ENCODE peak calls at places on chromosomes 1 and 21, in eight cellular contexts. A is CD4-positive, alpha-beta T cell; E is omental fat pad; P is astrocyte of the spinal cord; S is fibroblast of the aortic adventitia; T is WERI-Rb-1; G is endothelial cell; L is stomach. U is an unnamed sample.
A peak's percentile ranks its signal among the peaks of the same experiment; 100 is the strongest.

GRCh38 chr1:193355179-193355578 is 168.8 kb upstream of the B3GALT2 start:
- DNase-seq in T (no peak), G (no peak), S (peak; percentile 15), L (no peak), A (no peak), P (no peak), E (no peak), U (no peak)

GRCh38 chr1:162070825-162071224 is 1.3 kb downstream of the NOS1AP start:
- DNase-seq in E (no peak), G (no peak), T (peak; percentile 35), P (no peak), A (no peak), L (no peak), S (no peak), U (no peak)

GRCh38 chr1:244971524-244972216 is 107.3 kb upstream of the HNRNPU start:
- DNase-seq in P (peak; percentile 4), S (peak; percentile 4), T (no peak), E (no peak), L (no peak), G (no peak), A (no peak), U (no peak)

GRCh38 chr21:38777521-38777920 is 28.2 kb upstream of the ETS2 start:
- DNase-seq in A (no peak), G (no peak), T (no peak), E (no peak), L (no peak), P (no peak), S (no peak), U (no peak)

GRCh38 chr1:100794719-100795645 is 75.4 kb downstream of the VCAM1 start:
- DNase-seq in T (no peak), S (peak; percentile 55), L (no peak), A (no peak), G (no peak), E (no peak), P (peak; percentile 86), U (no peak)

GRCh38 chr21:29571949-29572348 is 273.2 kb downstream of the BACH1 start:
- DNase-seq in P (no peak), T (peak; percentile 86), S (no peak), A (no peak), L (no peak), G (no peak), E (no peak), U (no peak)

GRCh38 chr1:82099170-82099569 is 298.4 kb downstream of the ADGRL2 start:
- DNase-seq in G (no peak), S (peak; percentile 25), L (no peak), P (no peak), E (no peak), A (no peak), T (no peak), U (no peak)

GRCh38 chr1:93221913-93222312 is 41.4 kb downstream of the CCDC18 start:
- DNase-seq in T (peak; percentile 29), E (no peak), P (no peak), S (no peak), A (no peak), G (no peak), L (no peak), U (no peak)

GRCh38 chr1:60222492-60223369 is 149.2 kb upstream of the C1orf87 start:
- DNase-seq in A (no peak), L (no peak), S (no peak), P (no peak), G (no peak), E (no peak), T (no peak), U (no peak)

GRCh38 chr1:84504580-84505021 is 1.6 kb upstream of the SPATA1 start:
- DNase-seq in S (peak; percentile 75), E (no peak), T (no peak), G (no peak), L (no peak), P (peak; percentile 79), A (no peak), U (no peak)

GRCh38 chr1:201085902-201086735 is 26.1 kb downstream of the CACNA1S start:
- DNase-seq in G (peak; percentile 55), A (peak; percentile 25), L (peak; percentile 78), E (no peak), T (peak; percentile 96), S (peak; percentile 41), P (peak; percentile 25), U (peak; percentile 77)

GRCh38 chr1:220511785-220512184 is 16.2 kb upstream of the MARK1 start:
- DNase-seq in T (peak; percentile 27), L (no peak), A (no peak), S (no peak), E (no peak), G (peak; percentile 30), P (no peak), U (no peak)
- TF ChIP-seq CTCF in T (peak; percentile 53), L (no peak), A (no peak), S (no peak), E (no peak), G (peak; percentile 31), P (no peak), U (no peak)

GRCh38 chr1:209689484-209689883 is 14.3 kb downstream of the G0S2 start:
- DNase-seq in P (no peak), A (no peak), T (no peak), L (peak; percentile 44), E (no peak), S (peak; percentile 41), G (no peak), U (no peak)

GRCh38 chr1:209688746-209689234 is 13.6 kb downstream of the G0S2 start:
- DNase-seq in L (no peak), G (no peak), P (peak; percentile 56), E (no peak), A (no peak), T (no peak), S (peak; percentile 90), U (no peak)

GRCh38 chr1:209692296-209692695 is 12.3 kb upstream of the HSD11B1 start:
- DNase-seq in L (no peak), G (no peak), A (no peak), P (no peak), S (no peak), T (no peak), E (no peak), U (no peak)

GRCh38 chr1:209696673-209697072 is 8.0 kb upstream of the HSD11B1 start:
- DNase-seq in L (no peak), G (no peak), E (no peak), A (no peak), S (no peak), T (no peak), P (no peak), U (no peak)

DNA sequence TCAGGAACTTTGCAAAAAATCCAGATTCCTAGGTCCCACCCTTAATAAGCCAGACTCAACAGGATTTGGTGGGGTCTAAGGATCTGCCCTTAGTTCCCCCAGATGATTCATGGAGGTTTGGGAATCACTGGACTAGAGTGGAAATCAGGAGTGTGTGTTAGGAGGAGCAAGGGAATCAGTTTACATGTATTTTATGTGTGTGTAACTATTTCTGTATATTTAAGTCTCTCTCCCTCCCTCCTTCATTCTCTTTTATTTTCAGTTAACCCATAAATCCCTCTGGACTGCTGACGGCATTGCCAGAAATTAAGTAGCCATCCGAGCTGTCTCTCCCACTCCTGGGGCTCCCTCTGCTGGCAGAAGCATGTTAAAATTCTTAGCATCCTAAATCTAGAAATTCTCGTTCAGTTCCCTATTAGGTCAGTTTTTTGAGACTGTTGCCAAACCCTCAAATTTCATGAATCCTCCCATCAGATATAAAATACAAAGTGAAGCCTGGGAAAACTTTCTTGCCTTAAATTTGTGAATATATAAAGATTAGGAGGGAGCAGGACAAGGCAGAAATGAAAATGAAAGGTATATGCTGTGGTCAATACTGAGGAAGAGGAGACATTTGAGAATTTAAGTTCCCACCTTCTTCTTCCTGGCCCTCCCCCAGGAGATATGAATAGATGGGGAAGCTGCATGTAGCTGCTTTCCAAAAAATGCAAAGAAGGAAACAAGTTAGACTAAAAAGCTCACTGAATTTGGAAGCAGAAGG is 11.7 kb upstream of the HSD11B1 start:
- DNase-seq in T (peak; percentile 62), G (peak; percentile 80), L (peak; percentile 73), E (peak; percentile 51), S (peak; percentile 93), A (peak; percentile 51), P (peak; percentile 82), U (peak; percentile 71)
- TF ChIP-seq CTCF in T (peak; percentile 64), G (peak; percentile 79), L (peak; percentile 66), E (peak; percentile 22), S (peak; percentile 84), A (peak; percentile 85), P (peak; percentile 78), U (peak; percentile 63)

GRCh38 chr1:156439771-156440183 is 60.8 kb downstream of the MEF2D start:
- DNase-seq in S (no peak), P (no peak), L (no peak), G (no peak), T (peak; percentile 61), A (no peak), E (no peak), U (no peak)

GRCh38 chr1:156448134-156448967 is 52.2 kb downstream of the MEF2D start:
- DNase-seq in A (no peak), P (no peak), T (no peak), G (no peak), S (no peak), L (no peak), E (no peak), U (no peak)

GRCh38 chr1:156440689-156441437 is 59.7 kb downstream of the MEF2D start:
- DNase-seq in E (no peak), G (no peak), A (no peak), S (no peak), L (no peak), T (no peak), P (no peak), U (no peak)

GRCh38 chr1:156445789-156446263 is 54.7 kb downstream of the MEF2D start:
- DNase-seq in T (peak; percentile 96), S (peak; percentile 81), A (peak; percentile 65), E (peak; percentile 82), P (peak; percentile 71), L (peak; percentile 84), G (peak; percentile 90), U (peak; percentile 71)

GRCh38 chr1:156444407-156445001 is 56.1 kb downstream of the MEF2D start:
- DNase-seq in P (no peak), L (no peak), G (peak; percentile 66), S (no peak), T (peak; percentile 81), E (no peak), A (no peak), U (no peak)
- TF ChIP-seq CTCF in P (peak; percentile 39), L (no peak), G (peak; percentile 57), S (peak; percentile 39), T (peak; percentile 70), E (no peak), A (no peak), U (peak; percentile 29)

DNA sequence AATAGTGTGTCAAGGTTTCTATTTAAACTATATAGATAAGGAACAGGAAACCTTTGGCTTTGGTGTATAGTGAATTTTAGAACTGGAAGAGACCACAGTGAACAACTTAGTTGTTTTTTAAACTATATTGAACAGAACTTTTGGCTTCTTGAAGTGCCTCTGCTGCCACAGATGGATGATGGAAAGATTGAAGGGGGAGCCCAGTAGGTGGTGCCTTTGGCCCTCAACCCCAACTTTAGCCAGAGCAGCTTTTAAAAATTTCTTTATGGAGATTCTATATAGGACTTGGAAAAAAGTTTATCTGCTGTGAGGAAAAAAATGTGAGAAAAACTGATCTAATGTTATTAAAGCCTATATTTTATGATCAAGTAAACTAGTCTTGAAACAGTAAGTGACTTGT is 50.2 kb downstream of the SWT1 start:
- DNase-seq in P (no peak), A (no peak), E (no peak), S (no peak), T (no peak), L (no peak), G (no peak), U (no peak)
- TF ChIP-seq CTCF in P (no peak), A (no peak), E (no peak), S (no peak), T (no peak), L (no peak), G (no peak), U (no peak)

GRCh38 chr1:111758373-111758772 is 2.7 kb downstream of the DDX20 start:
- DNase-seq in E (no peak), G (no peak), T (no peak), A (no peak), S (no peak), P (no peak), L (no peak), U (no peak)
- TF ChIP-seq CTCF in E (no peak), G (no peak), T (no peak), A (no peak), S (no peak), P (no peak), L (no peak), U (no peak)

U was measured in GM20000.